ENCODE peak calls at places on chromosomes 3 and 15, in eight cellular contexts. Y, N, K, O, A, P, D and S are unnamed samples.

GRCh38 chr3:28207000-28207733 is 34.3 kb upstream of the CMC1 start:
- DNase-seq in Y (no peak), N (no peak), K (peak; percentile 17), O (no peak), A (no peak), P (no peak), D (no peak), S (no peak)

GRCh38 chr3:133113526-133113925 is 75.3 kb downstream of the TMEM108 start:
- DNase-seq in Y (no peak), N (no peak), K (peak; percentile 37), O (no peak), A (peak; percentile 50), P (peak; percentile 48), D (no peak), S (peak; percentile 55)

GRCh38 chr3:139935071-139935865 is at the start of gene CLSTN2:
- DNase-seq in Y (peak; percentile 72), N (no peak), K (no peak), O (peak; percentile 70), A (no peak), P (peak; percentile 55), D (peak; percentile 79), S (peak; percentile 68)

GRCh38 chr3:38114052-38114874 is 22.7 kb downstream of the ACAA1 start:
- DNase-seq in Y (peak; percentile 38), N (peak; percentile 62), K (no peak), O (no peak), A (no peak), P (peak; percentile 17), D (no peak), S (no peak)

GRCh38 chr3:23808525-23808924 is 2.8 kb downstream of the UBE2E1 start:
- DNase-seq in Y (no peak), N (no peak), K (no peak), O (no peak), A (no peak), P (no peak), D (no peak), S (no peak)

GRCh38 chr3:71219744-71220638 is 363.5 kb downstream of the FOXP1 start:
- DNase-seq in Y (no peak), N (no peak), K (no peak), O (no peak), A (no peak), P (no peak), D (no peak), S (no peak)

GRCh38 chr15:57010724-57011123 is 92.3 kb downstream of the TCF12 start:
- DNase-seq in Y (no peak), N (no peak), K (peak; percentile 76), O (no peak), A (no peak), P (no peak), D (no peak), S (no peak)

GRCh38 chr3:15291589-15292541 is 40.5 kb downstream of the SH3BP5 start:
- DNase-seq in Y (no peak), N (peak; percentile 89), K (no peak), O (no peak), A (no peak), P (no peak), D (no peak), S (no peak)

GRCh38 chr3:27479816-27480543 is 4.2 kb downstream of the SLC4A7 start:
- DNase-seq in Y (no peak), N (no peak), K (peak; percentile 19), O (no peak), A (no peak), P (no peak), D (no peak), S (no peak)

GRCh38 chr3:136518102-136518501 is 234.1 kb downstream of the STAG1 start:
- DNase-seq in Y (no peak), N (no peak), K (no peak), O (no peak), A (no peak), P (no peak), D (no peak), S (no peak)

GRCh38 chr3:127512256-127512655 is 78.3 kb downstream of the TPRA1 start:
- DNase-seq in Y (no peak), N (no peak), K (no peak), O (no peak), A (no peak), P (no peak), D (no peak), S (no peak)
- H3K36me3 ChIP-seq in Y (no peaks in the 10 kb centered on the region), N (no peaks in the 10 kb centered on the region), K (no peaks in the 10 kb centered on the region), O (no peaks in the 10 kb centered on the region), A (no peaks in the 10 kb centered on the region), P (no peaks in the 10 kb centered on the region), D (no peaks in the 10 kb centered on the region), S (no peaks in the 10 kb centered on the region)

DNA sequence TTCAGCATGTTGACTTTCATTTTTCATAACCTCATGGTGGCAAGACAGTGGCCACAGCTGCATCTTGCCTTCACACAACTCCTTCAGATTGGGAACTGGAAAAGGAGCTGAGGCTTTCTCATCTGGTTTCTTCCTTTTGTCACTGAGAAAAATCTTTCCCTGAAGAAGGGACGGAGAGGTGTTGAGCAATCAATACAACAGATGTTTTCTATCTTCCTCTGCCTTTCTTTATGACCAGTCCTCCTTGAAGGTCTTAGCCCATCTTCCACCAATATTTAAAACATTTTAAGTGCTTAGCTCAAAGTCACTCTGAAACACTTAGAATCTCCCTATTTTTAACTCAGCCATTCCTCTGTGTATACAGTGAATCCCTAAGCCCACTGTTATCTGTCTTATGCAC is 11.9 kb downstream of the ZNF660 start:
- DNase-seq in Y (no peak), N (no peak), K (no peak), O (no peak), A (peak; percentile 17), P (no peak), D (no peak), S (no peak)
- H3K9me3 ChIP-seq in Y (peaks cover 62% of the 10 kb centered on the region), N (peaks cover 17% of the 10 kb centered on the region), K (peaks cover 22% of the 10 kb centered on the region), O (peaks cover 20% of the 10 kb centered on the region), A (peaks cover 19% of the 10 kb centered on the region), P (peaks cover 8% of the 10 kb centered on the region), D (peaks cover 69% of the 10 kb centered on the region), S (no peaks in the 10 kb centered on the region)

DNA sequence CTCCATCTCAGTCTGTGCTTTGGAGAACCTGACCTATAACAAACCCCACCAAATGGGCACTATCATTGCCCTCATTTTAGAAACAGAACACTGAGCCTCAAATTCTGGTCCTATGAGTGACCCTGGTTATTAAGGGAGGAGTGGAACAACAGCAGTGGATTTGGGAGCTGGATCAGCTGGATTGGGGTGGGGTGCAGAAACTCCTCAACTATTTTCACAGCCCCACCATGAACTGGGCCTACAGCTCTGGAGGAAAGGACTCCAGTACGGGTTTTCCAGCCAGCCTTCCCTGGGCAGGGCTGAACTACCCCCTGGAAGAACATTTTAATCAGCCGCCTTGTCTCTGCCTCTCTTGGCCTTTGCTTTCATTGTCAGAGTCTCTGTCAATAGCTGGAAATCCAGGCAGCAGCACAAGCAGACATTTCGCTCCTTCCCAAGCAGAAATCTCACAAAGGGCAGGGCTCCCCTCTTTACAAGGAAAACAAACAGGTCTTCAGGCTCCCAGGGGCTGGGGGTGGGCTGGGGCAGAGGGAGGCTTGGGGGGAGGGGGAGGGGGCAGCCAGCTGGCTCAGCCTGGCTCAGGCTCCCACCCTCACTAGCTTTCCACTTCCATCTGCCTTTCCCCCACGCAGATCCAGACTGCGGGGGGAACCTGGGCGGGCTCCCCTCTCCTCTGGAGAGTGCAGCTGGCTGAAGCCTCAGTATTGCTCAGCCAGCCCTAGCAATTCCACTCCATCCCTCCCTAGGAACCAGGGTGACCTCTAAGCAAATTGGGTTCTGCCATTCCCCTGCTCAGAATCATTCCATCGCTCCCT is 13.7 kb upstream of the TLE3 start:
- DNase-seq in Y (no peak), N (no peak), K (peak; percentile 61), O (no peak), A (peak; percentile 73), P (peak; percentile 85), D (peak; percentile 81), S (peak; percentile 79)
- H3K4me3 ChIP-seq in Y (peak overlapping the region; percentile 46), N (no peak overlapping the region), K (no peak overlapping the region), O (peak overlapping the region; percentile 10), A (no peak overlapping the region), P (peak overlapping the region; percentile 46), D (peak overlapping the region; percentile 52), S (no peak overlapping the region)

DNA sequence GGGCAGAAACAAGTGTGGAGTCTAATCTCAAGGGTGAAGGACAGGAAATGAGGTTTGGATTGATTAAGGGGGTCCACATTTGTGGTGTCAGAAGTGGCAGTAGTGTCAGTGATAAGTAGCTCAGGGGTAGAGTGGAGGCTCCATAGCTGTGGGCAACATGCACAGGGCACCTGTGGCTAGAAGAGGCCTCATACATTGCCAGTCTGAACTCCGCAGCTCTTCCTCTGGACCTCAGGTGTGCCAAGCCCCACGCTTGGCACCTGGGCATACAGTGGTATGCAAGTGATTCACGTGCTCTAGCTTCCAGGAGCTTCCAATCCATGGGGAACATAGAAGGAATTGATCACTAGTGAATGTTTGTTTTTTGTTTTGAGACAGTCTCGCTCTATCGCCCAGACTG is 4.1 kb upstream of the P4HTM start:
- DNase-seq in Y (no peak), N (no peak), K (no peak), O (peak; percentile 3), A (no peak), P (no peak), D (no peak), S (no peak)
- H3K36me3 ChIP-seq in Y (no peaks in the 10 kb centered on the region), N (peaks cover 29% of the 10 kb centered on the region), K (peaks cover 22% of the 10 kb centered on the region), O (peaks cover 50% of the 10 kb centered on the region), A (peaks cover 34% of the 10 kb centered on the region), P (peaks cover 32% of the 10 kb centered on the region), D (peaks cover 51% of the 10 kb centered on the region), S (peaks cover 4% of the 10 kb centered on the region)

DNA sequence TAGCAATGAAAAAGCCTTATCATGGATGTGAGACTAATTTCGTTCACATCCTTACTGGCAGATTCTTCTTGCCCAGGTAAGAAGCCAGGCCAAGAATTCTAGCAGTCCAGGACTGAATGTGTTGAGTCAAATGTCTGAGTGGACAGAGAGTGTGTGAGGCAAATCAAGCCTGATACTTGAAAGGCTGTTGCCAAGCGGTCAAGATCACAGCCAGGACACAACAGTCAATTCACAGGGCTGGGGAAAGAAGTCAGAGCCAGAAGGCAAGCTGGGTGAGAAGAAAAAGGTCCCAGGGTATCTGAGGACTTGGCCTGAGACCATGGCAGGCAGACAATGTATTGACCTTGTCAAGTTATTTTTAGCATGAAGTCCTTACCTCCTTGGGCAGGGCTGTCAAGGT is 301.3 kb downstream of the ZNF385D start:
- DNase-seq in Y (no peak), N (no peak), K (no peak), O (no peak), A (no peak), P (no peak), D (no peak), S (no peak)
- H3K9me3 ChIP-seq in Y (peaks cover 6% of the 10 kb centered on the region), N (no peaks in the 10 kb centered on the region), K (no peaks in the 10 kb centered on the region), O (no peaks in the 10 kb centered on the region), A (no peaks in the 10 kb centered on the region), P (no peaks in the 10 kb centered on the region), D (peaks cover 24% of the 10 kb centered on the region), S (no peaks in the 10 kb centered on the region)

GRCh38 chr3:60294181-60294580 is 957.1 kb downstream of the FHIT start:
- DNase-seq in Y (no peak), N (no peak), K (peak; percentile 9), O (no peak), A (peak; percentile 85), P (peak; percentile 24), D (no peak), S (peak; percentile 57)
- H3K4me3 ChIP-seq in Y (no peak overlapping the region), N (no peak overlapping the region), K (no peak overlapping the region), O (no peak overlapping the region), A (no peak overlapping the region), P (no peak overlapping the region), D (no peak overlapping the region), S (no peak overlapping the region)